ENCODE peak calls at places on chromosomes 11 and 22, in six cellular contexts. J is mucosa of gallbladder, U is NCI-H460, Z is DMS153, B is LHCN-M2, D is epithelial cell of esophagus. A is an unnamed sample.

GRCh38 chr11:14380947-14381555 is 22.1 kb upstream of the RRAS2 start:
- DNase-seq in D (peak), B (peak), J (peak), U (peak), Z (no peak), A (peak)

GRCh38 chr11:19071255-19071654 is 10.7 kb upstream of the MRGPRX2 start:
- DNase-seq in Z (peak), J (peak), D (peak), B (peak), U (peak), A (peak)

GRCh38 chr22:50613291-50613981 is 12.8 kb downstream of the MAPK8IP2 start:
- DNase-seq in D (peak), Z (peak), J (peak), B (no peak), U (peak), A (peak)

GRCh38 chr11:15493066-15493465 is 378.3 kb downstream of the INSC start:
- DNase-seq in D (no peak), B (peak), J (no peak), Z (no peak), U (no peak), A (peak)

GRCh38 chr22:32473388-32473952 is 1.1 kb upstream of the FBXO7 start:
- DNase-seq in J (peak), B (peak), Z (peak), U (peak), D (peak), A (peak)

GRCh38 chr22:19287889-19288288 is 3.6 kb downstream of the CLTCL1 start:
- DNase-seq in D (peak), U (no peak), Z (no peak), B (peak), J (no peak), A (no peak)

GRCh38 chr22:37496651-37497599 is 10.7 kb upstream of the MFNG start:
- DNase-seq in B (peak), D (peak), Z (no peak), J (no peak), U (no peak), A (no peak)

GRCh38 chr22:22085702-22086500 is 103.3 kb upstream of the TOP3B start:
- DNase-seq in J (peak), Z (no peak), B (peak), U (no peak), D (peak), A (no peak)

GRCh38 chr11:6013042-6013441 is 6.3 kb upstream of the OR56A4 start:
- DNase-seq in J (no peak), D (no peak), U (no peak), Z (no peak), B (no peak), A (no peak)

GRCh38 chr11:12704049-12704448 is 29.8 kb downstream of the TEAD1 start:
- DNase-seq in B (no peak), U (no peak), D (peak), Z (no peak), J (no peak), A (no peak)

GRCh38 chr22:41868556-41868955 is 35.7 kb downstream of the SREBF2 start:
- DNase-seq in B (no peak), Z (no peak), U (no peak), J (no peak), D (no peak), A (no peak)

GRCh38 chr11:130829801-130830562 is 86.3 kb downstream of the SNX19 start:
- DNase-seq in B (no peak), D (no peak), Z (no peak), U (no peak), J (peak), A (no peak)

GRCh38 chr11:116861539-116861938 is 24.1 kb upstream of the APOA1 start:
- DNase-seq in D (peak), U (no peak), B (peak), Z (no peak), J (no peak), A (peak)

A was measured in cardiac muscle cell.